ENCODE peak calls at places on chromosomes 11 and 22, in nine cellular contexts. G is MCF 10A; J is activated naive CD4-positive, alpha-beta T cell; A is MV-4-11; M is substantia nigra; O is fibroblast of lung; C is lung microvascular endothelial cell; P is AML-193; K is PC-3. N is an unnamed sample.

GRCh38 chr11:3165152-3165705 is at the start of gene OSBPL5:
- DNase-seq in G (peak; percentile 65), J (peak; percentile 18), A (peak; percentile 31), M (peak; percentile 66), O (peak; percentile 64), C (peak; percentile 68), P (peak; percentile 29), K (peak; percentile 69), N (no peak)

GRCh38 chr11:134242376-134242775 is 10.8 kb downstream of the THYN1 start:
- DNase-seq in G (no peak), J (no peak), A (peak; percentile 36), M (no peak), O (no peak), C (no peak), P (peak; percentile 44), K (no peak), N (no peak)

GRCh38 chr11:21615871-21616270 is 577.0 kb upstream of the ANO5 start:
- DNase-seq in G (no peak), J (no peak), A (no peak), M (no peak), O (no peak), C (no peak), P (no peak), K (no peak), N (no peak)

GRCh38 chr22:47623056-47623739 is 860.7 kb downstream of the TBC1D22A start:
- DNase-seq in G (no peak), J (no peak), A (no peak), M (no peak), O (no peak), C (no peak), P (no peak), K (no peak), N (no peak)

GRCh38 chr11:30916764-30917163 is 330.6 kb upstream of the MPPED2 start:
- DNase-seq in G (no peak), J (no peak), A (no peak), M (no peak), O (no peak), C (no peak), P (no peak), K (no peak), N (no peak)

GRCh38 chr22:43262990-43263644 is 76.2 kb upstream of the TTLL12 start:
- DNase-seq in G (no peak), J (peak; percentile 10), A (peak; percentile 45), M (no peak), O (peak; percentile 1), C (peak; percentile 78), P (peak; percentile 18), K (no peak), N (peak; percentile 84)

GRCh38 chr11:17129003-17129402 is 51.5 kb upstream of the RPS13 start:
- DNase-seq in G (peak; percentile 65), J (no peak), A (no peak), M (no peak), O (peak; percentile 12), C (peak; percentile 29), P (no peak), K (peak; percentile 85), N (no peak)

GRCh38 chr22:24051568-24051967 is 40.5 kb downstream of the CABIN1 start:
- DNase-seq in G (no peak), J (no peak), A (no peak), M (no peak), O (no peak), C (no peak), P (no peak), K (no peak), N (no peak)

GRCh38 chr11:1733009-1733715 is 17.2 kb downstream of the IFITM10 start:
- DNase-seq in G (no peak), J (no peak), A (no peak), M (no peak), O (no peak), C (no peak), P (no peak), K (no peak), N (no peak)

GRCh38 chr11:76172583-76172982 is 33.7 kb downstream of the WNT11 start:
- DNase-seq in G (no peak), J (no peak), A (no peak), M (no peak), O (no peak), C (no peak), P (no peak), K (no peak), N (no peak)

GRCh38 chr22:26139320-26139719 is 29.9 kb upstream of the SEZ6L start:
- DNase-seq in G (no peak), J (no peak), A (no peak), M (peak; percentile 72), O (no peak), C (peak; percentile 0), P (no peak), K (no peak), N (no peak)

GRCh38 chr11:71433648-71434450 is 14.3 kb downstream of the DHCR7 start:
- DNase-seq in G (peak; percentile 77), J (no peak), A (peak; percentile 73), M (no peak), O (peak; percentile 58), C (peak; percentile 36), P (no peak), K (no peak), N (no peak)

GRCh38 chr11:6604081-6604626 is 580 bp downstream of the ILK start:
- DNase-seq in G (peak; percentile 37), J (peak; percentile 19), A (peak; percentile 67), M (peak; percentile 53), O (peak; percentile 73), C (peak; percentile 77), P (peak; percentile 58), K (peak; percentile 37), N (no peak)

GRCh38 chr11:77375114-77375513 is 73.6 kb upstream of the GDPD4 start:
- DNase-seq in G (peak; percentile 13), J (no peak), A (no peak), M (no peak), O (peak; percentile 33), C (peak; percentile 6), P (no peak), K (peak; percentile 50), N (no peak)

GRCh38 chr11:45512749-45513148 is 152.7 kb downstream of the CHST1 start:
- DNase-seq in G (no peak), J (no peak), A (no peak), M (no peak), O (no peak), C (no peak), P (no peak), K (no peak), N (no peak)

GRCh38 chr11:75474878-75475766 is 42.1 kb upstream of the KLHL35 start:
- DNase-seq in G (no peak), J (peak; percentile 36), A (peak; percentile 73), M (no peak), O (peak; percentile 52), C (peak; percentile 44), P (no peak), K (no peak), N (peak; percentile 65)

GRCh38 chr11:19607656-19608360 is 104.8 kb upstream of the NAV2 start:
- DNase-seq in G (no peak), J (no peak), A (no peak), M (no peak), O (peak; percentile 19), C (no peak), P (no peak), K (no peak), N (no peak)

GRCh38 chr11:113874920-113875413 is 405 bp downstream of the USP28 start:
- DNase-seq in G (peak; percentile 38), J (no peak), A (peak; percentile 10), M (no peak), O (peak; percentile 30), C (no peak), P (peak; percentile 30), K (peak; percentile 34), N (no peak)

GRCh38 chr11:10032991-10033390 is 261.0 kb downstream of the SBF2 start:
- DNase-seq in G (no peak), J (no peak), A (no peak), M (no peak), O (no peak), C (no peak), P (no peak), K (peak; percentile 41), N (no peak)

GRCh38 chr22:37918149-37918548 is 12.1 kb downstream of the MICALL1 start:
- DNase-seq in G (no peak), J (no peak), A (no peak), M (no peak), O (no peak), C (no peak), P (no peak), K (no peak), N (peak; percentile 29)

GRCh38 chr11:103940542-103940941 is 95.9 kb upstream of the DDI1 start:
- DNase-seq in G (peak; percentile 39), J (no peak), A (no peak), M (no peak), O (no peak), C (no peak), P (no peak), K (peak; percentile 64), N (no peak)

GRCh38 chr22:48366591-48366990 is 1461.1 kb downstream of the BRD1 start:
- DNase-seq in G (no peak), J (no peak), A (no peak), M (no peak), O (no peak), C (no peak), P (no peak), K (no peak), N (no peak)

GRCh38 chr22:48258841-48259240 is 1496.4 kb downstream of the TBC1D22A start:
- DNase-seq in G (no peak), J (no peak), A (no peak), M (no peak), O (no peak), C (no peak), P (no peak), K (no peak), N (no peak)

GRCh38 chr22:47001288-47001687 is 238.8 kb downstream of the TBC1D22A start:
- DNase-seq in G (no peak), J (no peak), A (no peak), M (no peak), O (no peak), C (no peak), P (no peak), K (no peak), N (no peak)

GRCh38 chr11:93329936-93330445 is 551 bp upstream of the DEUP1 start:
- DNase-seq in G (no peak), J (no peak), A (no peak), M (no peak), O (peak; percentile 3), C (no peak), P (no peak), K (no peak), N (no peak)

GRCh38 chr11:118607401-118608267 is at the start of gene PHLDB1:
- DNase-seq in G (peak; percentile 61), J (no peak), A (peak; percentile 16), M (peak; percentile 85), O (peak; percentile 78), C (peak; percentile 77), P (no peak), K (peak; percentile 64), N (peak; percentile 43)

GRCh38 chr11:124891390-124891861 is 6.2 kb downstream of the ROBO4 start:
- DNase-seq in G (no peak), J (no peak), A (peak; percentile 25), M (no peak), O (no peak), C (no peak), P (no peak), K (no peak), N (no peak)